ENCODE peak calls at places on chromosomes 12 and 14, in five cellular contexts. J is Panc1, S is HepG2, A is GM12878, X is GM23338. D is an unnamed sample.

GRCh38 chr12:2764398-2764797 is 30.4 kb upstream of the FKBP4 start:
- ATAC-seq in J (no peak), S (no peak), A (no peak), X (no peak), D (no peak)

GRCh38 chr12:86660000-86660399 is 403.8 kb upstream of the MGAT4C start:
- ATAC-seq in A (no peak), X (no peak), S (no peak), J (no peak), D (no peak)

GRCh38 chr12:98227162-98227561 is 288.2 kb upstream of the TMPO start:
- ATAC-seq in S (peak; percentile 60), J (no peak), A (no peak), X (peak; percentile 69), D (no peak)

GRCh38 chr12:27673285-27673684 is 23.0 kb upstream of the REP15 start:
- ATAC-seq in S (no peak), X (no peak), A (no peak), J (no peak), D (no peak)

GRCh38 chr12:92075425-92075891 is 70.2 kb downstream of the BTG1 start:
- ATAC-seq in J (no peak), X (no peak), A (peak; percentile 57), S (no peak), D (no peak)

GRCh38 chr12:31765931-31766330 is 37.1 kb upstream of the AMN1 start:
- ATAC-seq in J (no peak), A (peak; percentile 14), X (no peak), S (no peak), D (no peak)

GRCh38 chr12:74365178-74365964 is 172.3 kb upstream of the ATXN7L3B start:
- ATAC-seq in A (peak; percentile 96), J (peak; percentile 58), X (peak; percentile 84), S (peak; percentile 84), D (peak; percentile 19)

GRCh38 chr12:20883288-20883687 is 72.8 kb downstream of the SLCO1B3 start:
- ATAC-seq in A (no peak), J (no peak), X (no peak), S (no peak), D (peak; percentile 78)

GRCh38 chr12:107554941-107555340 is 130.7 kb upstream of the PWP1 start:
- ATAC-seq in A (no peak), S (no peak), J (no peak), X (no peak), D (no peak)

GRCh38 chr14:73800970-73801515 is 50.6 kb upstream of the PTGR2 start:
- ATAC-seq in X (no peak), A (no peak), S (no peak), J (no peak), D (no peak)

GRCh38 chr12:9590441-9590840 is 17.3 kb downstream of the KLRB1 start:
- ATAC-seq in S (peak; percentile 73), A (no peak), J (no peak), X (no peak), D (no peak)

GRCh38 chr12:82857911-82858533 is 171.3 kb downstream of the TMTC2 start:
- ATAC-seq in X (peak; percentile 74), J (no peak), S (no peak), A (no peak), D (no peak)

GRCh38 chr12:14937689-14938088 is 648 bp downstream of the ERP27 start:
- ATAC-seq in J (no peak), X (peak; percentile 67), S (peak; percentile 81), A (peak; percentile 74), D (no peak)

GRCh38 chr12:12864243-12864642 is 27.1 kb upstream of the GPRC5A start:
- ATAC-seq in X (no peak), J (no peak), S (no peak), A (no peak), D (no peak)

GRCh38 chr12:85823436-85824179 is 12.6 kb downstream of the RASSF9 start:
- ATAC-seq in S (no peak), A (no peak), X (no peak), J (no peak), D (no peak)

GRCh38 chr12:116177017-116177416 is 100.5 kb downstream of the MED13L start:
- ATAC-seq in X (no peak), S (no peak), A (no peak), J (no peak), D (no peak)

GRCh38 chr14:52342849-52343606 is 28.9 kb downstream of the PTGER2 start:
- ATAC-seq in J (no peak), A (no peak), X (no peak), S (no peak), D (no peak)

GRCh38 chr12:93135286-93136239 is 206.5 kb upstream of the EEA1 start:
- ATAC-seq in J (no peak), A (peak; percentile 41), X (no peak), S (peak; percentile 98), D (no peak)

GRCh38 chr12:102927220-102927619 is 10.2 kb upstream of the PAH start:
- ATAC-seq in X (no peak), J (no peak), A (no peak), S (no peak), D (no peak)

GRCh38 chr12:84033162-84033561 is 879.4 kb downstream of the SLC6A15 start:
- ATAC-seq in J (no peak), X (no peak), A (no peak), S (no peak), D (no peak)

GRCh38 chr12:12467701-12468218 is 94.9 kb downstream of the DUSP16 start:
- ATAC-seq in A (no peak), J (no peak), X (no peak), S (no peak), D (no peak)

GRCh38 chr12:93244514-93245077 is 133.1 kb upstream of the NUDT4 start:
- ATAC-seq in S (no peak), J (no peak), A (peak; percentile 73), X (no peak), D (peak; percentile 12)

GRCh38 chr14:67766035-67766680 is 50.2 kb downstream of the ZFYVE26 start:
- ATAC-seq in A (no peak), S (peak; percentile 39), J (no peak), X (no peak), D (peak; percentile 46)

GRCh38 chr12:132464820-132465219 is 25.1 kb upstream of the FBRSL1 start:
- ATAC-seq in J (no peak), A (no peak), S (peak; percentile 23), X (no peak), D (no peak)

GRCh38 chr14:91980157-91980556 is 32.7 kb upstream of the FBLN5 start:
- ATAC-seq in S (no peak), X (no peak), A (peak; percentile 81), J (peak; percentile 80), D (peak; percentile 84)

GRCh38 chr12:67484788-67485480 is 163.6 kb upstream of the DYRK2 start:
- ATAC-seq in S (no peak), A (no peak), X (no peak), J (no peak), D (no peak)

DNA sequence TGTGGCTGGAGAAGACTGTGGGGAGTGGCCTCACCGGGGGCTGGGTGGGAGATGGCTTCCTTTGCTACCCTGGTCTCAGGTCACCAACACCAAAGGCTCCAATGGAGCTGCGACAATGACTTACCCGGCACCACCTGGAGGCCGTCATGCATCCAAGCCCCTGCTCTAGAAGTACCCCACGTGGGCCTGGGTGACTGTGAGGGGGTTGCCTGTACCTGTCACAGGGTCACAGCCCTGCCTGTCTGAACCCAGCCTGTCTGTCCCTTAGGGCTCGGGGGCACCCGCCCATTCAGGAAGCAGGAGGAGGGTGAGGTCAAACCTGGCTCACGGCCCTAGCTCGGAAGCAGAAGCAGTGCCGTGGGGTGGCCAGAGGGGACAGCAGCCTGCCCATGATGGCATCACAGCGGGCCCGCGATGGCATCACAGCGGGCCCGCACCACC is 18.9 kb downstream of the ABCB9 start:
- ATAC-seq in S (no peak), J (no peak), A (no peak), X (peak; percentile 14), D (peak; percentile 52)
- TF ChIP-seq POLR2AphosphoS5 in S (no peak), J (peak; percentile 7), A (no peak), X (no peak), D (no peak)

GRCh38 chr12:6765634-6766581 is at the start of gene PTMS:
- ATAC-seq in A (peak; percentile 5), X (peak; percentile 8), J (peak; percentile 70), S (peak; percentile 2), D (peak; percentile 66)
- TF ChIP-seq POLR2AphosphoS5 in A (no peak), X (peak; percentile 84), J (peak; percentile 82), S (peak; percentile 85), D (peak; percentile 89)

GRCh38 chr12:95218852-95219171 is 1.2 kb downstream of the VEZT start:
- ATAC-seq in A (peak; percentile 34), J (no peak), X (no peak), S (no peak), D (no peak)

GRCh38 chr12:95220190-95220589 is 2.6 kb downstream of the VEZT start:
- ATAC-seq in A (no peak), S (no peak), X (no peak), J (no peak), D (no peak)

GRCh38 chr12:95217377-95218163 is at the start of the genes FGD6 and VEZT:
- ATAC-seq in X (peak; percentile 86), S (peak; percentile 94), J (peak; percentile 93), A (peak; percentile 91), D (peak; percentile 96)

GRCh38 chr12:95216704-95217376 is 427 bp downstream of the FGD6 start:
- ATAC-seq in J (peak; percentile 21), A (peak; percentile 24), X (peak; percentile 12), S (peak; percentile 49), D (peak; percentile 31)

DNA sequence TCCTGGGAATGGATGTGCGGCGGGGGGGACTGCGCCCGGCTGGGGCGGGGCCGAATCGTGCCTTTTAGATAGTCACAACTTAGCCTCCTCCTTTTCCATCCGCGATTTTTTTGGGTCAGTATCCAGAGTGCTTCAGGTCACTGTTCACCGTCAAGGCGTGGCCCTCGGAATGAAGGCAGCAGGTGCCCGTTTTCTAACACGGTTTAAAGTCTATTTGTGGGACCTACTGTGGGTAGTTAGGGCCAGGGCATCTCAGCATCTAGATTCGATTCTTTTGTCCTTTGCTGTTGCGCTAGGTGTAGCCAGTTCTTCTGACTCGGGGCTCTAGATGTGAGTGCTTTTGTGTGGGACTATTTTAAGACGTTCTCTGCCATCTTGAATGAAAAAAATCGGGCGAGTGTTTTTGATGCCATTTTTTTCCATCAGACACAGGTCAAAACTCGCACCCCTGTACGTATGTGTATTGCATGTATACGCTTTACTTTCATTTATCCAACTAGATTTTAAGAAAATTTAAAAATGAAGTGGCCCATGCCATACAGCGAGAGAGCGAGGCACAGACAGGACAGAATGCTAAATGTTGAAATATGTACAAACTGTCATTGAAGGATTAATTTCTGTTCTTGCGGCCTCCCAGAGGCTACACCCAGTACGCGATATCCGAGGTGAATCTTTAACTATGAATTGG is 701 bp downstream of the VEZT start:
- ATAC-seq in X (no peak), A (peak; percentile 47), S (no peak), J (no peak), D (no peak)
- TF ChIP-seq POLR2AphosphoS5 in X (no peak), A (no peak), S (no peak), J (no peak), D (no peak)

DNA sequence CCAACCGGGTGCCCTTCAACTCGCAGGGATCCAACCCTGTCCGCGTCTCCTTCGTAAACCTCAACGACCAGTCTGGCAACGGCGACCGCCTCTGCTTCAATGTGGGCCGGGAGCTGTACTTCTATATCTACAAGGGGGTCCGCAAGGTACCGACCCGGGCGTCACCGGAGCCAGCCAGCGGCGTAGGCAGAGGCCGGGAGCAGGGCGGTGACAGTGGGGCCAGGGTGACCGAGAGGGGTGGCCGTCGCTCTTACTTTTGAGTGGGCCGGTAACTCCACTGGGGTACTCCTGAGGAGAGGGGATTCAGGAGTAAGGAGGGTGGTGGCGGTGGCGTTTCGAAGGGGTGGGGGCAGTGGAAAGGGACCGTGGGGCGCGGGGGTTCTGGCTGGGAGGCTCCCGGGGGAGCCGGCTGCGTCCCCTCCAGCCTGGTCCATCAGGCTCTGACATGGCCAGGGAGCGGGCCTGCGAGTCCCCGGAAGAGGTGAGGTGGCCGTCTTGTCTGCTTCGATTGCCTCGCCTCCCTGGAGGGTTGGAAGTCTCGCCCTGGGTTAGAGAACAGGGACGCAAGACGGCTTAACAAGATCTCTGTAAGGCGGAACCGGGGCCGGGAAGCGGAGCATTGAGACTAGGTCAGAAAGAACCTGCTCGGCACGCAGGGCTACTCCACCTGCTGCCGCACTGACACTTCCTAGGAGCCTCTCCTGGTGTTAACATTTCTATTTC is 491 bp downstream of the WDR20 start:
- ATAC-seq in J (peak; percentile 29), X (peak; percentile 15), A (peak; percentile 45), S (peak; percentile 52), D (peak; percentile 16)
- TF ChIP-seq POLR2AphosphoS5 in J (no peak), X (no peak), A (no peak), S (no peak), D (no peak)